ENCODE peak calls at places on chromosomes 11 and 22, in eight cellular contexts. One of them, this sample, is unnamed.

GRCh38 chr22:38843716-38844660 is at the start of gene NPTXR:
- DNase-seq in HepG2: peak
- DNase-seq in endothelial cell of umbilical vein: peak
- DNase-seq in GM23338: peak
- DNase-seq in K562: peak
- DNase-seq in HCT116: no peak
- DNase-seq in H1: no peak
- DNase-seq in GM12878: no peak
- DNase-seq in this sample: no peak

GRCh38 chr11:8223513-8223899 is 40.2 kb downstream of the LMO1 start:
- DNase-seq in H1: no peak
- DNase-seq in GM23338: no peak
- DNase-seq in HCT116: no peak
- DNase-seq in HepG2: no peak
- DNase-seq in endothelial cell of umbilical vein: no peak
- DNase-seq in GM12878: no peak
- DNase-seq in K562: no peak
- DNase-seq in this sample: no peak

GRCh38 chr11:95016133-95016532 is 8.9 kb upstream of the KDM4E start:
- DNase-seq in H1: no peak
- DNase-seq in GM12878: no peak
- DNase-seq in GM23338: no peak
- DNase-seq in endothelial cell of umbilical vein: no peak
- DNase-seq in HCT116: no peak
- DNase-seq in K562: no peak
- DNase-seq in HepG2: no peak
- DNase-seq in this sample: no peak

GRCh38 chr22:43707650-43708049 is 104.5 kb downstream of the EFCAB6 start:
- DNase-seq in HCT116: peak
- DNase-seq in HepG2: no peak
- DNase-seq in H1: no peak
- DNase-seq in K562: no peak
- DNase-seq in endothelial cell of umbilical vein: no peak
- DNase-seq in GM12878: no peak
- DNase-seq in GM23338: no peak
- DNase-seq in this sample: no peak

GRCh38 chr11:119625206-119625988 is 103.6 kb downstream of the NECTIN1 start:
- DNase-seq in HepG2: no peak
- DNase-seq in endothelial cell of umbilical vein: no peak
- DNase-seq in GM23338: no peak
- DNase-seq in K562: no peak
- DNase-seq in HCT116: no peak
- DNase-seq in H1: no peak
- DNase-seq in GM12878: no peak
- DNase-seq in this sample: no peak

GRCh38 chr11:83449338-83449913 is 163.3 kb upstream of the CCDC90B start:
- DNase-seq in H1: no peak
- DNase-seq in endothelial cell of umbilical vein: no peak
- DNase-seq in HepG2: no peak
- DNase-seq in GM23338: no peak
- DNase-seq in K562: no peak
- DNase-seq in GM12878: no peak
- DNase-seq in HCT116: no peak
- DNase-seq in this sample: no peak

GRCh38 chr11:57378166-57378565 is 2.8 kb downstream of the PRG3 start:
- DNase-seq in GM12878: no peak
- DNase-seq in K562: no peak
- DNase-seq in HepG2: peak
- DNase-seq in GM23338: no peak
- DNase-seq in H1: no peak
- DNase-seq in endothelial cell of umbilical vein: no peak
- DNase-seq in HCT116: no peak
- DNase-seq in this sample: no peak

GRCh38 chr22:30718938-30719337 is 24.3 kb downstream of the OSBP2 start:
- DNase-seq in HCT116: no peak
- DNase-seq in GM12878: no peak
- DNase-seq in HepG2: no peak
- DNase-seq in GM23338: no peak
- DNase-seq in H1: no peak
- DNase-seq in K562: no peak
- DNase-seq in endothelial cell of umbilical vein: no peak
- DNase-seq in this sample: no peak

GRCh38 chr11:77569046-77569445 is 20.7 kb upstream of the AQP11 start:
- DNase-seq in endothelial cell of umbilical vein: no peak
- DNase-seq in GM12878: no peak
- DNase-seq in H1: no peak
- DNase-seq in HepG2: no peak
- DNase-seq in GM23338: no peak
- DNase-seq in K562: no peak
- DNase-seq in HCT116: no peak
- DNase-seq in this sample: no peak

GRCh38 chr11:74018331-74019005 is 9.6 kb upstream of the UCP3 start:
- DNase-seq in GM23338: no peak
- DNase-seq in HepG2: peak
- DNase-seq in GM12878: no peak
- DNase-seq in HCT116: no peak
- DNase-seq in endothelial cell of umbilical vein: no peak
- DNase-seq in K562: no peak
- DNase-seq in H1: no peak
- DNase-seq in this sample: no peak

GRCh38 chr11:69966583-69966835 is 111.6 kb upstream of the ANO1 start:
- DNase-seq in HepG2: no peak
- DNase-seq in HCT116: no peak
- DNase-seq in GM23338: no peak
- DNase-seq in GM12878: no peak
- DNase-seq in H1: no peak
- DNase-seq in endothelial cell of umbilical vein: no peak
- DNase-seq in K562: no peak
- DNase-seq in this sample: no peak

GRCh38 chr11:69968407-69969347 is 109.4 kb upstream of the ANO1 start:
- DNase-seq in GM12878: no peak
- DNase-seq in GM23338: no peak
- DNase-seq in HCT116: no peak
- DNase-seq in K562: no peak
- DNase-seq in HepG2: no peak
- DNase-seq in H1: no peak
- DNase-seq in endothelial cell of umbilical vein: no peak
- DNase-seq in this sample: no peak

GRCh38 chr11:69966910-69967309 is 111.2 kb upstream of the ANO1 start:
- DNase-seq in H1: no peak
- DNase-seq in GM12878: no peak
- DNase-seq in endothelial cell of umbilical vein: no peak
- DNase-seq in HepG2: no peak
- DNase-seq in GM23338: no peak
- DNase-seq in HCT116: no peak
- DNase-seq in K562: no peak
- DNase-seq in this sample: no peak

GRCh38 chr11:69965821-69966582 is 112.1 kb upstream of the ANO1 start:
- DNase-seq in HCT116: no peak
- DNase-seq in GM23338: no peak
- DNase-seq in H1: no peak
- DNase-seq in HepG2: no peak
- DNase-seq in K562: no peak
- DNase-seq in endothelial cell of umbilical vein: no peak
- DNase-seq in GM12878: no peak
- DNase-seq in this sample: no peak

GRCh38 chr11:69967484-69967883 is 110.6 kb upstream of the ANO1 start:
- DNase-seq in H1: no peak
- DNase-seq in GM23338: no peak
- DNase-seq in endothelial cell of umbilical vein: no peak
- DNase-seq in HepG2: no peak
- DNase-seq in K562: no peak
- DNase-seq in HCT116: no peak
- DNase-seq in GM12878: no peak
- DNase-seq in this sample: no peak
- TF ChIP-seq POLR2AphosphoS5 in H1: no peak
- TF ChIP-seq POLR2AphosphoS5 in GM23338: no peak
- TF ChIP-seq POLR2AphosphoS5 in endothelial cell of umbilical vein: no peak
- TF ChIP-seq POLR2AphosphoS5 in HepG2: no peak
- TF ChIP-seq POLR2AphosphoS5 in K562: no peak
- TF ChIP-seq POLR2AphosphoS5 in HCT116: no peak
- TF ChIP-seq POLR2AphosphoS5 in GM12878: no peak
- TF ChIP-seq POLR2AphosphoS5 in this sample: no peak

GRCh38 chr11:108237058-108237481 is 14.2 kb downstream of the ATM start:
- DNase-seq in GM23338: no peak
- DNase-seq in HCT116: no peak
- DNase-seq in HepG2: no peak
- DNase-seq in H1: no peak
- DNase-seq in GM12878: no peak
- DNase-seq in K562: no peak
- DNase-seq in endothelial cell of umbilical vein: no peak
- DNase-seq in this sample: no peak
- H3K27ac ChIP-seq in GM23338: no peak
- H3K27ac ChIP-seq in HCT116: no peak
- H3K27ac ChIP-seq in HepG2: no peak
- H3K27ac ChIP-seq in H1: no peak
- H3K27ac ChIP-seq in GM12878: peak
- H3K27ac ChIP-seq in K562: no peak
- H3K27ac ChIP-seq in endothelial cell of umbilical vein: peak
- H3K27ac ChIP-seq in this sample: peak

GRCh38 chr11:59754859-59755700 is at the start of gene STX3:
- DNase-seq in K562: peak
- DNase-seq in H1: no peak
- DNase-seq in HepG2: peak
- DNase-seq in GM23338: peak
- DNase-seq in endothelial cell of umbilical vein: peak
- DNase-seq in HCT116: peak
- DNase-seq in GM12878: no peak
- DNase-seq in this sample: no peak
- TF ChIP-seq EZH2 in K562: no peak
- TF ChIP-seq EZH2 in H1: no peak
- TF ChIP-seq EZH2 in HepG2: no peak
- TF ChIP-seq EZH2 in GM23338: no peak
- TF ChIP-seq EZH2 in endothelial cell of umbilical vein: no peak
- TF ChIP-seq EZH2 in HCT116: no peak
- TF ChIP-seq EZH2 in GM12878: no peak
- TF ChIP-seq EZH2 in this sample: no peak

GRCh38 chr11:34342008-34342533 is 15.7 kb downstream of the ABTB2 start:
- DNase-seq in endothelial cell of umbilical vein: no peak
- DNase-seq in GM23338: peak
- DNase-seq in HepG2: no peak
- DNase-seq in GM12878: no peak
- DNase-seq in H1: no peak
- DNase-seq in K562: no peak
- DNase-seq in HCT116: no peak
- DNase-seq in this sample: no peak
- TF ChIP-seq POLR2AphosphoS5 in endothelial cell of umbilical vein: no peak
- TF ChIP-seq POLR2AphosphoS5 in GM23338: no peak
- TF ChIP-seq POLR2AphosphoS5 in HepG2: no peak
- TF ChIP-seq POLR2AphosphoS5 in GM12878: no peak
- TF ChIP-seq POLR2AphosphoS5 in H1: no peak
- TF ChIP-seq POLR2AphosphoS5 in K562: no peak
- TF ChIP-seq POLR2AphosphoS5 in HCT116: no peak
- TF ChIP-seq POLR2AphosphoS5 in this sample: no peak

DNA sequence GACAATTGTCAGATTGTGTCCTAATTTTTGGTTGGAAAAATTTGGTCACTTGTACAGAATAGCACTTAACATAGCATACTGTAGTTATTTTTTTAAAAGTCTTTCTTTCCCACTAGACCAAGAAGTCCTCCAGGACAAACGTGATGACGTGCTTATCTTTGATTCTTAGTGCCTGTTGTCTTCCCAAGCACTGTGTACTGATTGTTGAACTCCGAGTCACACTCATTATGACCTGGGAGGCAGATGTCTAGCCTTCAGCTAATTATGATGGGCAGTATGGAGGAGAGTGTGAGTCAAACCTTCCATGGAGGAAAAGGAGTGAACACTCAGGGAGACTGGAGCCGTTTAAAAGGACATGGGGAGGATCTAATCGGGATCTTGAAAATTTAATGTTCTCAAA is 119.8 kb downstream of the SPON1 start:
- DNase-seq in K562: no peak
- DNase-seq in HCT116: no peak
- DNase-seq in GM23338: no peak
- DNase-seq in H1: no peak
- DNase-seq in GM12878: no peak
- DNase-seq in endothelial cell of umbilical vein: no peak
- DNase-seq in HepG2: no peak
- DNase-seq in this sample: no peak
- H3K27ac ChIP-seq in K562: no peak
- H3K27ac ChIP-seq in HCT116: no peak
- H3K27ac ChIP-seq in GM23338: no peak
- H3K27ac ChIP-seq in H1: no peak
- H3K27ac ChIP-seq in GM12878: no peak
- H3K27ac ChIP-seq in endothelial cell of umbilical vein: no peak
- H3K27ac ChIP-seq in HepG2: no peak
- H3K27ac ChIP-seq in this sample: no peak

DNA sequence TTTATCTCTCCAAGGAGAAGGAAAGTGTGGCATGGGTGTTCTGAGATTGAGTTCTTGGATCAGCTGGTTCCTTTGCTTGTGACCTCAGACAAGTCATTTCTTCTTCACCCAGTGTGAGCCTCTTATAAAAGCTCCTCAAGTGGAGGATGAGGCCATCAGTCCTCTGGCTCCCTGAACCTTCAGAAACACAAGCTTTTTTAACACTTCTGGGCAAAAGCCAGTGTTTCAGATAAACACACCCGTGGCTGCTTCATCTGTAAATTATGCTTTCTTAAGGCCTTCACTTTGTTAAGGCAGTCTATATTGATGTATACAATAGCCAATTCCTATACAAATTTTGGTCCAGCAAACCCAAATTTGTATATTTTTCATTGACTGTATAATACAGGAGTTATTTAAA is 179.9 kb downstream of the DBX1 start:
- DNase-seq in GM23338: no peak
- DNase-seq in HepG2: no peak
- DNase-seq in K562: no peak
- DNase-seq in H1: no peak
- DNase-seq in HCT116: no peak
- DNase-seq in endothelial cell of umbilical vein: peak
- DNase-seq in GM12878: no peak
- DNase-seq in this sample: no peak
- TF ChIP-seq EZH2 in GM23338: no peak
- TF ChIP-seq EZH2 in HepG2: no peak
- TF ChIP-seq EZH2 in K562: no peak
- TF ChIP-seq EZH2 in H1: no peak
- TF ChIP-seq EZH2 in HCT116: no peak
- TF ChIP-seq EZH2 in endothelial cell of umbilical vein: no peak
- TF ChIP-seq EZH2 in GM12878: no peak
- TF ChIP-seq EZH2 in this sample: no peak

DNA sequence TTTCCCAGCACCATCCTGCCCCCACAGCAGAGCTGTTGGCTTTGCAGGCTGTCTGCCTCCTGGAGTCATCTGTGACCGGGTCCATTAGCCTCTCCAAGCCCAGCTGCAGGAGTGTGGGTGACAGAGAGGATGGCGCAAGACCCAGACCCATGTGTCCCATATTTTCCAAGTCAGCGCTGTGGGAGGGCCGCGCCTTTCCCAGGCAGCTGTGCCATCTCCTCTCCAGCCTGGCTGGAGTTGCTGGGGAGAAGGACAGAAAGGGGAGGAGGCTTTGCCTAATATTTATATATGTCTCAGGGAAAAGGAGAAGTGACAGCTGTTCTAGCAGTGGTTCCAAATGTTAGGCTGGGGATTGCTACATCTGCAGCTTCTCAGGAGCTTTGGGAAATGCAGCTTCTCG is 15.7 kb downstream of the DTX4 start:
- DNase-seq in HCT116: no peak
- DNase-seq in H1: no peak
- DNase-seq in K562: no peak
- DNase-seq in HepG2: no peak
- DNase-seq in GM12878: no peak
- DNase-seq in GM23338: no peak
- DNase-seq in endothelial cell of umbilical vein: no peak
- DNase-seq in this sample: no peak
- TF ChIP-seq POLR2AphosphoS5 in HCT116: no peak
- TF ChIP-seq POLR2AphosphoS5 in H1: no peak
- TF ChIP-seq POLR2AphosphoS5 in K562: no peak
- TF ChIP-seq POLR2AphosphoS5 in HepG2: no peak
- TF ChIP-seq POLR2AphosphoS5 in GM12878: no peak
- TF ChIP-seq POLR2AphosphoS5 in GM23338: no peak
- TF ChIP-seq POLR2AphosphoS5 in endothelial cell of umbilical vein: no peak
- TF ChIP-seq POLR2AphosphoS5 in this sample: no peak

GRCh38 chr11:70158201-70158600 is 44.9 kb upstream of the FADD start:
- DNase-seq in K562: peak
- DNase-seq in HepG2: peak
- DNase-seq in H1: peak
- DNase-seq in GM23338: peak
- DNase-seq in endothelial cell of umbilical vein: no peak
- DNase-seq in GM12878: no peak
- DNase-seq in HCT116: peak
- DNase-seq in this sample: no peak
- H3K27ac ChIP-seq in K562: no peak
- H3K27ac ChIP-seq in HepG2: no peak
- H3K27ac ChIP-seq in H1: no peak
- H3K27ac ChIP-seq in GM23338: no peak
- H3K27ac ChIP-seq in endothelial cell of umbilical vein: no peak
- H3K27ac ChIP-seq in GM12878: no peak
- H3K27ac ChIP-seq in HCT116: peak
- H3K27ac ChIP-seq in this sample: no peak

This sample was measured in SK-N-MC.